ENCODE peak calls at places on chromosome X, in seven cellular contexts. One of them, this sample, is unnamed.

GRCh38 chrX:75038925-75039324 is 113.7 kb upstream of the NEXMIF start:
- DNase-seq in activated naive CD4-positive, alpha-beta T cell treated with anti-CD3 and anti-CD28 coated beads for 36 hours: peak; percentile 29
- DNase-seq in adipocyte: peak; percentile 3
- DNase-seq in T-cell: no peak
- DNase-seq in astrocyte of the spinal cord: no peak
- DNase-seq in activated B cell treated with CpG ODN at 0.5 μM for 24 hours: no peak
- DNase-seq in stimulated activated CD4-positive, alpha-beta T cell treated with anti-CD3 and anti-CD28 coated beads, Interleukin-4, amount 100 ng/mL, for 24 hours: peak; percentile 9
- DNase-seq in this sample: peak; percentile 46

GRCh38 chrX:24357101-24357500 is 3.3 kb upstream of the SUPT20HL1 start:
- DNase-seq in activated naive CD4-positive, alpha-beta T cell treated with anti-CD3 and anti-CD28 coated beads for 36 hours: no peak
- DNase-seq in adipocyte: no peak
- DNase-seq in T-cell: no peak
- DNase-seq in astrocyte of the spinal cord: no peak
- DNase-seq in activated B cell treated with CpG ODN at 0.5 μM for 24 hours: no peak
- DNase-seq in stimulated activated CD4-positive, alpha-beta T cell treated with anti-CD3 and anti-CD28 coated beads, Interleukin-4, amount 100 ng/mL, for 24 hours: no peak
- DNase-seq in this sample: peak; percentile 63

GRCh38 chrX:133983974-133984578 is 1.3 kb downstream of the GPC3 start:
- DNase-seq in activated naive CD4-positive, alpha-beta T cell treated with anti-CD3 and anti-CD28 coated beads for 36 hours: no peak
- DNase-seq in adipocyte: no peak
- DNase-seq in T-cell: no peak
- DNase-seq in astrocyte of the spinal cord: no peak
- DNase-seq in activated B cell treated with CpG ODN at 0.5 μM for 24 hours: no peak
- DNase-seq in stimulated activated CD4-positive, alpha-beta T cell treated with anti-CD3 and anti-CD28 coated beads, Interleukin-4, amount 100 ng/mL, for 24 hours: no peak
- DNase-seq in this sample: no peak

GRCh38 chrX:12789976-12790375 is 1.2 kb upstream of the PRPS2 start:
- DNase-seq in activated naive CD4-positive, alpha-beta T cell treated with anti-CD3 and anti-CD28 coated beads for 36 hours: no peak
- DNase-seq in adipocyte: no peak
- DNase-seq in T-cell: no peak
- DNase-seq in astrocyte of the spinal cord: no peak
- DNase-seq in activated B cell treated with CpG ODN at 0.5 μM for 24 hours: no peak
- DNase-seq in stimulated activated CD4-positive, alpha-beta T cell treated with anti-CD3 and anti-CD28 coated beads, Interleukin-4, amount 100 ng/mL, for 24 hours: no peak
- DNase-seq in this sample: no peak

GRCh38 chrX:47501226-47502071 is 18.4 kb upstream of the ZNF41 start:
- DNase-seq in activated naive CD4-positive, alpha-beta T cell treated with anti-CD3 and anti-CD28 coated beads for 36 hours: no peak
- DNase-seq in adipocyte: peak; percentile 65
- DNase-seq in T-cell: no peak
- DNase-seq in astrocyte of the spinal cord: peak; percentile 72
- DNase-seq in activated B cell treated with CpG ODN at 0.5 μM for 24 hours: no peak
- DNase-seq in stimulated activated CD4-positive, alpha-beta T cell treated with anti-CD3 and anti-CD28 coated beads, Interleukin-4, amount 100 ng/mL, for 24 hours: no peak
- DNase-seq in this sample: peak; percentile 38

GRCh38 chrX:15973299-15973698 is 118.7 kb upstream of the AP1S2 start:
- DNase-seq in activated naive CD4-positive, alpha-beta T cell treated with anti-CD3 and anti-CD28 coated beads for 36 hours: peak; percentile 39
- DNase-seq in adipocyte: no peak
- DNase-seq in T-cell: no peak
- DNase-seq in astrocyte of the spinal cord: peak; percentile 21
- DNase-seq in activated B cell treated with CpG ODN at 0.5 μM for 24 hours: no peak
- DNase-seq in stimulated activated CD4-positive, alpha-beta T cell treated with anti-CD3 and anti-CD28 coated beads, Interleukin-4, amount 100 ng/mL, for 24 hours: no peak
- DNase-seq in this sample: peak; percentile 51

GRCh38 chrX:80765226-80765625 is 44.5 kb downstream of the BRWD3 start:
- DNase-seq in activated naive CD4-positive, alpha-beta T cell treated with anti-CD3 and anti-CD28 coated beads for 36 hours: no peak
- DNase-seq in adipocyte: peak; percentile 46
- DNase-seq in T-cell: no peak
- DNase-seq in astrocyte of the spinal cord: peak; percentile 63
- DNase-seq in activated B cell treated with CpG ODN at 0.5 μM for 24 hours: no peak
- DNase-seq in stimulated activated CD4-positive, alpha-beta T cell treated with anti-CD3 and anti-CD28 coated beads, Interleukin-4, amount 100 ng/mL, for 24 hours: no peak
- DNase-seq in this sample: peak; percentile 63

GRCh38 chrX:154068560-154068959 is 29.0 kb downstream of the MECP2 start:
- DNase-seq in activated naive CD4-positive, alpha-beta T cell treated with anti-CD3 and anti-CD28 coated beads for 36 hours: no peak
- DNase-seq in adipocyte: no peak
- DNase-seq in T-cell: no peak
- DNase-seq in astrocyte of the spinal cord: no peak
- DNase-seq in activated B cell treated with CpG ODN at 0.5 μM for 24 hours: no peak
- DNase-seq in stimulated activated CD4-positive, alpha-beta T cell treated with anti-CD3 and anti-CD28 coated beads, Interleukin-4, amount 100 ng/mL, for 24 hours: no peak
- DNase-seq in this sample: no peak

GRCh38 chrX:107715331-107716044 is 60.1 kb downstream of the TSC22D3 start:
- DNase-seq in activated naive CD4-positive, alpha-beta T cell treated with anti-CD3 and anti-CD28 coated beads for 36 hours: no peak
- DNase-seq in adipocyte: peak; percentile 31
- DNase-seq in T-cell: no peak
- DNase-seq in astrocyte of the spinal cord: no peak
- DNase-seq in activated B cell treated with CpG ODN at 0.5 μM for 24 hours: peak; percentile 25
- DNase-seq in stimulated activated CD4-positive, alpha-beta T cell treated with anti-CD3 and anti-CD28 coated beads, Interleukin-4, amount 100 ng/mL, for 24 hours: no peak
- DNase-seq in this sample: peak; percentile 37

GRCh38 chrX:10157545-10157944 is 770 bp downstream of the CLCN4 start:
- DNase-seq in activated naive CD4-positive, alpha-beta T cell treated with anti-CD3 and anti-CD28 coated beads for 36 hours: no peak
- DNase-seq in adipocyte: peak; percentile 41
- DNase-seq in T-cell: no peak
- DNase-seq in astrocyte of the spinal cord: peak; percentile 19
- DNase-seq in activated B cell treated with CpG ODN at 0.5 μM for 24 hours: no peak
- DNase-seq in stimulated activated CD4-positive, alpha-beta T cell treated with anti-CD3 and anti-CD28 coated beads, Interleukin-4, amount 100 ng/mL, for 24 hours: no peak
- DNase-seq in this sample: peak; percentile 70

GRCh38 chrX:43969504-43970501 is 3.4 kb downstream of the NDP start:
- DNase-seq in activated naive CD4-positive, alpha-beta T cell treated with anti-CD3 and anti-CD28 coated beads for 36 hours: no peak
- DNase-seq in adipocyte: peak; percentile 4
- DNase-seq in T-cell: no peak
- DNase-seq in astrocyte of the spinal cord: peak; percentile 47
- DNase-seq in activated B cell treated with CpG ODN at 0.5 μM for 24 hours: no peak
- DNase-seq in stimulated activated CD4-positive, alpha-beta T cell treated with anti-CD3 and anti-CD28 coated beads, Interleukin-4, amount 100 ng/mL, for 24 hours: no peak
- DNase-seq in this sample: no peak

GRCh38 chrX:12811658-12812057 is 20.4 kb downstream of the PRPS2 start:
- DNase-seq in activated naive CD4-positive, alpha-beta T cell treated with anti-CD3 and anti-CD28 coated beads for 36 hours: no peak
- DNase-seq in adipocyte: no peak
- DNase-seq in T-cell: no peak
- DNase-seq in astrocyte of the spinal cord: no peak
- DNase-seq in activated B cell treated with CpG ODN at 0.5 μM for 24 hours: no peak
- DNase-seq in stimulated activated CD4-positive, alpha-beta T cell treated with anti-CD3 and anti-CD28 coated beads, Interleukin-4, amount 100 ng/mL, for 24 hours: no peak
- DNase-seq in this sample: no peak

GRCh38 chrX:84363054-84363453 is 139.2 kb downstream of the HDX start:
- DNase-seq in activated naive CD4-positive, alpha-beta T cell treated with anti-CD3 and anti-CD28 coated beads for 36 hours: no peak
- DNase-seq in adipocyte: peak; percentile 17
- DNase-seq in T-cell: no peak
- DNase-seq in astrocyte of the spinal cord: no peak
- DNase-seq in activated B cell treated with CpG ODN at 0.5 μM for 24 hours: no peak
- DNase-seq in stimulated activated CD4-positive, alpha-beta T cell treated with anti-CD3 and anti-CD28 coated beads, Interleukin-4, amount 100 ng/mL, for 24 hours: no peak
- DNase-seq in this sample: peak; percentile 26

GRCh38 chrX:143854006-143854405 is 29.9 kb upstream of the UBE2NL start:
- DNase-seq in activated naive CD4-positive, alpha-beta T cell treated with anti-CD3 and anti-CD28 coated beads for 36 hours: no peak
- DNase-seq in adipocyte: peak; percentile 28
- DNase-seq in T-cell: no peak
- DNase-seq in astrocyte of the spinal cord: peak; percentile 65
- DNase-seq in activated B cell treated with CpG ODN at 0.5 μM for 24 hours: no peak
- DNase-seq in stimulated activated CD4-positive, alpha-beta T cell treated with anti-CD3 and anti-CD28 coated beads, Interleukin-4, amount 100 ng/mL, for 24 hours: no peak
- DNase-seq in this sample: peak; percentile 49

GRCh38 chrX:134622056-134622812 is 36.0 kb downstream of the PLAC1 start:
- DNase-seq in activated naive CD4-positive, alpha-beta T cell treated with anti-CD3 and anti-CD28 coated beads for 36 hours: peak; percentile 46
- DNase-seq in adipocyte: peak; percentile 75
- DNase-seq in T-cell: no peak
- DNase-seq in astrocyte of the spinal cord: peak; percentile 89
- DNase-seq in activated B cell treated with CpG ODN at 0.5 μM for 24 hours: no peak
- DNase-seq in stimulated activated CD4-positive, alpha-beta T cell treated with anti-CD3 and anti-CD28 coated beads, Interleukin-4, amount 100 ng/mL, for 24 hours: peak; percentile 36
- DNase-seq in this sample: peak; percentile 86